ENCODE peak calls at places on chromosome 4, in eight cellular contexts. Q is GM23248, F is stomach, S is left ventricle myocardium inferior, J is HL-60, W is PC-3, E is aorta, D is A549. H is an unnamed sample.
A peak's percentile ranks its signal among the peaks of the same experiment; 100 is the strongest.

GRCh38 chr4:130703211-130703920 is 1607.4 kb downstream of the C4orf33 start:
- DNase-seq in Q (no peak), F (no peak), S (no peak), J (no peak), W (no peak), E (no peak), D (no peak), H (no peak)

GRCh38 chr4:55625835-55626234 is 10.3 kb downstream of the NMU start:
- DNase-seq in Q (no peak), F (no peak), S (no peak), J (no peak), W (no peak), E (no peak), D (no peak), H (no peak)

GRCh38 chr4:179762840-179763239 is 2320.6 kb upstream of the AGA start:
- DNase-seq in Q (no peak), F (no peak), S (no peak), J (no peak), W (no peak), E (no peak), D (no peak), H (no peak)

GRCh38 chr4:83112678-83113428 is 1.7 kb downstream of the PLAC8 start:
- DNase-seq in Q (peak; percentile 13), F (no peak), S (no peak), J (no peak), W (no peak), E (no peak), D (no peak), H (no peak)

GRCh38 chr4:5460106-5460801 is 248.1 kb downstream of the EVC2 start:
- DNase-seq in Q (peak; percentile 47), F (no peak), S (peak; percentile 23), J (no peak), W (peak; percentile 32), E (no peak), D (peak; percentile 38), H (no peak)

GRCh38 chr4:7366958-7367353 is 67.8 kb downstream of the PSAPL1 start:
- DNase-seq in Q (no peak), F (no peak), S (no peak), J (no peak), W (no peak), E (no peak), D (no peak), H (no peak)

GRCh38 chr4:123381996-123382395 is 14.6 kb upstream of the SPRY1 start:
- DNase-seq in Q (no peak), F (no peak), S (no peak), J (no peak), W (no peak), E (no peak), D (no peak), H (no peak)

GRCh38 chr4:186932631-186933150 is 209.0 kb upstream of the FAT1 start:
- DNase-seq in Q (peak; percentile 76), F (no peak), S (no peak), J (no peak), W (peak; percentile 74), E (no peak), D (no peak), H (no peak)

GRCh38 chr4:185341377-185341776 is 54.3 kb downstream of the LRP2BP start:
- DNase-seq in Q (no peak), F (no peak), S (no peak), J (no peak), W (no peak), E (no peak), D (no peak), H (no peak)

GRCh38 chr4:93147524-93148212 is 680.9 kb upstream of the ATOH1 start:
- DNase-seq in Q (no peak), F (no peak), S (no peak), J (no peak), W (no peak), E (no peak), D (no peak), H (no peak)

GRCh38 chr4:184983660-184984356 is 34.5 kb upstream of the HELT start:
- DNase-seq in Q (peak; percentile 61), F (peak; percentile 43), S (peak; percentile 67), J (peak; percentile 63), W (peak; percentile 70), E (peak; percentile 76), D (peak; percentile 26), H (peak; percentile 52)

GRCh38 chr4:142631836-142632235 is 214.3 kb downstream of the INPP4B start:
- DNase-seq in Q (no peak), F (no peak), S (no peak), J (no peak), W (no peak), E (no peak), D (no peak), H (no peak)

GRCh38 chr4:26141101-26141830 is 179.5 kb upstream of the RBPJ start:
- DNase-seq in Q (no peak), F (no peak), S (peak; percentile 28), J (no peak), W (no peak), E (no peak), D (no peak), H (no peak)

GRCh38 chr4:173013232-173013932 is 155.2 kb upstream of the GALNT7 start:
- DNase-seq in Q (peak; percentile 42), F (peak; percentile 49), S (no peak), J (no peak), W (peak; percentile 57), E (no peak), D (peak; percentile 42), H (peak; percentile 30)

GRCh38 chr4:140611854-140612253 is 43.1 kb upstream of the UCP1 start:
- DNase-seq in Q (peak; percentile 26), F (no peak), S (no peak), J (no peak), W (peak; percentile 57), E (no peak), D (no peak), H (no peak)

GRCh38 chr4:43251760-43252317 is 359.3 kb downstream of the GRXCR1 start:
- DNase-seq in Q (peak; percentile 9), F (no peak), S (no peak), J (no peak), W (peak; percentile 37), E (no peak), D (no peak), H (no peak)

GRCh38 chr4:2954358-2955185 is 8.6 kb downstream of the NOP14 start:
- DNase-seq in Q (no peak), F (no peak), S (no peak), J (no peak), W (no peak), E (no peak), D (no peak), H (peak; percentile 70)

GRCh38 chr4:176443117-176443516 is 123.4 kb downstream of the SPCS3 start:
- DNase-seq in Q (peak; percentile 92), F (no peak), S (no peak), J (no peak), W (peak; percentile 89), E (no peak), D (peak; percentile 10), H (no peak)

GRCh38 chr4:157115613-157116340 is 39.8 kb downstream of the GLRB start:
- DNase-seq in Q (peak; percentile 81), F (no peak), S (no peak), J (no peak), W (peak; percentile 60), E (no peak), D (peak; percentile 1), H (no peak)

GRCh38 chr4:791866-792630 is 33.9 kb downstream of the CPLX1 start:
- DNase-seq in Q (peak; percentile 58), F (peak; percentile 69), S (no peak), J (no peak), W (peak; percentile 14), E (no peak), D (no peak), H (no peak)

GRCh38 chr4:23438764-23439163 is 451.1 kb downstream of the PPARGC1A start:
- DNase-seq in Q (no peak), F (no peak), S (no peak), J (no peak), W (no peak), E (no peak), D (no peak), H (no peak)

GRCh38 chr4:136900706-136901105 is 631.6 kb downstream of the PCDH18 start:
- DNase-seq in Q (no peak), F (no peak), S (no peak), J (no peak), W (no peak), E (no peak), D (no peak), H (no peak)

GRCh38 chr4:5365071-5366008 is 314.1 kb downstream of the STK32B start:
- DNase-seq in Q (peak; percentile 95), F (peak; percentile 35), S (no peak), J (no peak), W (peak; percentile 97), E (no peak), D (peak; percentile 54), H (no peak)

DNA sequence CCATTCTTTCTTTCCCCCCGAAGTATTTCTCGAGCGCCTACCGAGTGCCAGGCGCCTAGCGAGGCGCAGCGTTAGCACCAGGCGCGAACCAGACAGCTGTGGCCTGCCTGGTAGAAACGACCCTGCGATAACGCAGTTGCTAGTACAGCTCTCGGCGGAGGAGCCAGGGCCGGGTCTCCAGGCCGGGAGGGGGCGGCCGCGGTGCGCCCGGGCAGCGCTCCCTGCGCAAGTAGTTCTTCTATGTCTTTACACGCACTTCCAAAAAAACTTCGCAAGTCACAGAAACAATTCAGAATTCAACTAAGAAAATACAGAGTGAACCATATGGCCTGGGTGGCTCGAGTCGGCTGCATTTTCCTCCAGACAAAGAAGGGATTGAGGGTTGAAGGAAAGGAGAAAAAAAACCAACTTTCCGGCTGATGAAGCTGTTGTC is 7.0 kb upstream of the NEUROG2 start:
- DNase-seq in Q (no peak), F (no peak), S (no peak), J (no peak), W (no peak), E (no peak), D (no peak), H (no peak)
- H3K4me3 ChIP-seq in Q (no peak overlapping the region), F (peak overlapping the region; percentile 31), S (peak overlapping the region; percentile 50), J (peak overlapping the region; percentile 48), W (peak overlapping the region; percentile 79), E (no peak overlapping the region), D (peak overlapping the region; percentile 55), H (peak overlapping the region; percentile 42)

GRCh38 chr4:54067163-54067562 is 2.8 kb upstream of the CHIC2 start:
- DNase-seq in Q (peak; percentile 88), F (peak; percentile 43), S (peak; percentile 37), J (no peak), W (peak; percentile 97), E (peak; percentile 69), D (no peak), H (no peak)
- H3K27ac ChIP-seq in Q (peak overlapping the region; percentile 98), F (peak overlapping the region; percentile 91), S (peak overlapping the region; percentile 96), J (no peak overlapping the region), W (peak overlapping the region; percentile 69), E (no peak overlapping the region), D (no peak overlapping the region), H (no peak overlapping the region)

DNA sequence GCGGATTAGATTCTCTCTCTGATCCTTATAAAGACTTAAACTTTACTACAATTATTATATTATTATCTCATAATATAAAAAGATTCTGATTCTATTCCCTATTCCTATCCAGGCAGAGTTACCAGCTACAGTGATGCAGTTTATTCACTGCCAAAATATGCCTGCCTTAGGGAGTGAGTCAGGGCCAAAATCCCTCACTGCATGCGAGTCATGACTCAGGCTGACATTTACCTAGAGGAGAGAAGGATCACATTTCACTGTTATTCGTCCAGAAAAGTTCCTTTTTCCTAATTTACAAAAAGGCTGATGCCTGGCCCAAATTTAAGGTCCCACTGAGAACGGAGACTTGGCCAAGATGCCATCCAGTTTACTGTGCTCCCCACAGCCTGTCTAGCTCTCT is 168.5 kb upstream of the LDB2 start:
- DNase-seq in Q (peak; percentile 97), F (no peak), S (no peak), J (no peak), W (peak; percentile 70), E (peak; percentile 47), D (peak; percentile 3), H (no peak)
- H3K4me3 ChIP-seq in Q (peak overlapping the region; percentile 34), F (no peak overlapping the region), S (no peak overlapping the region), J (no peak overlapping the region), W (no peak overlapping the region), E (no peak overlapping the region), D (no peak overlapping the region), H (no peak overlapping the region)

GRCh38 chr4:74056114-74056857 is 17.8 kb upstream of the CXCL3 start:
- DNase-seq in Q (peak; percentile 83), F (no peak), S (no peak), J (peak; percentile 72), W (peak; percentile 79), E (no peak), D (peak; percentile 22), H (no peak)
- H3K27ac ChIP-seq in Q (peak overlapping the region; percentile 86), F (no peak overlapping the region), S (no peak overlapping the region), J (peak overlapping the region; percentile 41), W (peak overlapping the region; percentile 92), E (no peak overlapping the region), D (peak overlapping the region; percentile 85), H (no peak overlapping the region)

H was measured in CD8-positive, alpha-beta T cell.